ENCODE peak calls at places on chromosomes 2 and 18, in four cellular contexts. K is NCI-H1092, W is amniotic stem cell, L is ELF-1. G is an unnamed sample.
A peak's percentile ranks its signal among the peaks of the same experiment; 100 is the strongest.

GRCh38 chr18:39806519-39806918 is 2148.5 kb upstream of the PIK3C3 start:
- DNase-seq in K (no peak), W (no peak), L (no peak), G (no peak)

GRCh38 chr18:44195394-44196140 is 485.1 kb upstream of the SETBP1 start:
- DNase-seq in K (no peak), W (no peak), L (no peak), G (no peak)

GRCh38 chr2:57373530-57373929 is 673.1 kb upstream of the VRK2 start:
- DNase-seq in K (no peak), W (peak; percentile 41), L (no peak), G (no peak)

GRCh38 chr2:240624950-240625621 is at the start of gene GPR35:
- DNase-seq in K (no peak), W (peak; percentile 9), L (peak; percentile 41), G (peak; percentile 76)

GRCh38 chr18:42675810-42676209 is 439.7 kb downstream of the RIT2 start:
- DNase-seq in K (peak; percentile 86), W (no peak), L (no peak), G (no peak)

GRCh38 chr2:232116839-232117238 is 155.3 kb downstream of the DIS3L2 start:
- DNase-seq in K (no peak), W (no peak), L (no peak), G (no peak)

GRCh38 chr2:233952335-233952734 is 35.2 kb downstream of the TRPM8 start:
- DNase-seq in K (no peak), W (no peak), L (no peak), G (no peak)

GRCh38 chr18:77087391-77088141 is 45.0 kb downstream of the MBP start:
- DNase-seq in K (no peak), W (no peak), L (peak; percentile 69), G (no peak)

GRCh38 chr2:10601866-10602566 is 87.8 kb downstream of the NOL10 start:
- DNase-seq in K (no peak), W (no peak), L (no peak), G (no peak)

GRCh38 chr18:48913201-48913600 is 37.6 kb downstream of the SMAD7 start:
- DNase-seq in K (no peak), W (no peak), L (peak; percentile 3), G (no peak)

GRCh38 chr2:20349457-20350034 is 1.1 kb downstream of the PUM2 start:
- DNase-seq in K (no peak), W (no peak), L (no peak), G (no peak)

GRCh38 chr2:23280401-23280800 is 104.6 kb upstream of the KLHL29 start:
- DNase-seq in K (no peak), W (no peak), L (peak; percentile 49), G (no peak)

GRCh38 chr2:18777250-18777812 is 188.0 kb upstream of the NT5C1B start:
- DNase-seq in K (no peak), W (no peak), L (peak; percentile 61), G (no peak)

GRCh38 chr2:216635171-216635570 is 2.0 kb downstream of the IGFBP2 start:
- DNase-seq in K (no peak), W (peak; percentile 24), L (peak; percentile 37), G (no peak)

GRCh38 chr2:218298314-218298875 is 6.1 kb upstream of the TMBIM1 start:
- DNase-seq in K (no peak), W (no peak), L (no peak), G (no peak)

GRCh38 chr2:214215107-214215506 is 195.7 kb upstream of the VWC2L start:
- DNase-seq in K (no peak), W (no peak), L (no peak), G (no peak)

GRCh38 chr2:127086800-127087737 is 19.9 kb downstream of the BIN1 start:
- DNase-seq in K (no peak), W (no peak), L (peak; percentile 98), G (no peak)

GRCh38 chr2:183543731-183544130 is 419.5 kb downstream of the NUP35 start:
- DNase-seq in K (no peak), W (no peak), L (peak; percentile 32), G (no peak)